ENCODE peak calls at places on chromosome 13, in five cellular contexts. Q, I, P, T and B are unnamed samples.

GRCh38 chr13:97330448-97330847 is 103.5 kb upstream of the RAP2A start:
- DNase-seq in T (no peak), I (no peak), P (no peak), Q (no peak), B (no peak)

GRCh38 chr13:94706854-94707399 is 5.4 kb downstream of the SOX21 start:
- DNase-seq in P (no peak), T (no peak), I (no peak), Q (no peak), B (no peak)

GRCh38 chr13:26037302-26037701 is 14.5 kb downstream of the SHISA2 start:
- DNase-seq in Q (no peak), I (no peak), P (peak), T (no peak), B (no peak)

GRCh38 chr13:114212096-114212495 is 22.6 kb upstream of the CDC16 start:
- DNase-seq in Q (no peak), I (no peak), T (no peak), P (no peak), B (no peak)

GRCh38 chr13:51412431-51412830 is 40.4 kb downstream of the INTS6 start:
- DNase-seq in T (no peak), I (no peak), P (no peak), Q (no peak), B (no peak)

GRCh38 chr13:96075953-96076543 is 13.9 kb upstream of the HS6ST3 start:
- DNase-seq in P (no peak), Q (no peak), T (peak), I (peak), B (no peak)

GRCh38 chr13:47901451-47901850 is 99.6 kb downstream of the SUCLA2 start:
- DNase-seq in I (no peak), Q (no peak), P (no peak), T (peak), B (no peak)

GRCh38 chr13:101709952-101710351 is 257.5 kb downstream of the ITGBL1 start:
- DNase-seq in P (no peak), I (no peak), Q (no peak), T (no peak), B (no peak)

GRCh38 chr13:99371956-99372355 is 64.8 kb upstream of the GPR183 start:
- DNase-seq in I (no peak), Q (no peak), P (no peak), T (no peak), B (no peak)

GRCh38 chr13:30345426-30346100 is 38.2 kb upstream of the KATNAL1 start:
- DNase-seq in T (no peak), Q (no peak), I (no peak), P (no peak), B (no peak)

GRCh38 chr13:112857914-112858490 is 111.0 kb upstream of the MCF2L start:
- DNase-seq in I (no peak), P (no peak), Q (no peak), T (no peak), B (no peak)

GRCh38 chr13:50574731-50575130 is 268.8 kb downstream of the DLEU7 start:
- DNase-seq in I (no peak), Q (no peak), P (no peak), T (peak), B (no peak)

GRCh38 chr13:38630780-38631179 is 56.1 kb upstream of the FREM2 start:
- DNase-seq in P (no peak), T (peak), I (no peak), Q (no peak), B (no peak)

GRCh38 chr13:44904982-44905381 is 84.3 kb downstream of the NUFIP1 start:
- DNase-seq in I (peak), P (no peak), Q (no peak), T (peak), B (no peak)

GRCh38 chr13:27621116-27621365 is 651 bp upstream of the POLR1D start:
- DNase-seq in T (no peak), P (no peak), Q (no peak), I (peak), B (no peak)

GRCh38 chr13:23433171-23434153 is at the start of gene SACS:
- DNase-seq in T (peak), Q (no peak), I (no peak), P (peak), B (no peak)

DNA sequence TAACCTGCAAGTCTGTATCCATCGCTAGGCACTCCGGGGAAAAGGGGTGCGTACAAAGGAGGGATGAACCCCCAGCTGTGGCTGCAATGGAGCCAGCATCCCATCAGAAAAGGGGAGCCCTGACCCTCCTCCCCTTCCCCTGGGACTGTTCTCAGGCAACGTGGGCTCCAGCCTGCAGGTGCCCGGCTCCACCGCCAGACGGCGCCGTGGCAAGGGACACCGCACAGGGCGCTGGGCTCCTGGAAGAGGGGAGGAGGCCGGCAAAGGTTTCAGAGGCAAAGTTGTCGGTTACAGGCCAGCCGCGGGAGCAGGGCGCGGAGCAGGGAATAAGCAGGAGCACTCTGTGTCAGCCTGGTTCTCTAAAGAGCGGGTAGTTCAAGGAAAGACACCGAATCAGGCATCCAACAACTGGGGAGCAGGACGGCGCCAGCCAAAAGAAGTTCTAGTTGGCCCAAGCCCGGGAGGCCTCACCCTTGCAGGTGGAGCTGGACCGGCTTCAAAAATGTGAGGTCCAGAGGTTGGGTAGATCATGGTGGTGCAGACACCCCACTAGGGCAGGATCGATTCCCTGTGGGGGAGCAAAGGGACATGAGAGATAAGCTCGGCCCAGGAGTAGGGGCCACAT is 53.0 kb upstream of the ATP12A start:
- DNase-seq in P (no peak), Q (peak), I (peak), T (peak), B (peak)
- TF ChIP-seq CTCF in P (peak), Q (peak), I (peak), T (peak), B (peak)

GRCh38 chr13:79018166-79018565 is 359.2 kb upstream of the OBI1 start:
- DNase-seq in I (no peak), T (no peak), P (no peak), Q (no peak), B (no peak)
- TF ChIP-seq CTCF in I (no peak), T (no peak), P (peak), Q (no peak), B (no peak)

DNA sequence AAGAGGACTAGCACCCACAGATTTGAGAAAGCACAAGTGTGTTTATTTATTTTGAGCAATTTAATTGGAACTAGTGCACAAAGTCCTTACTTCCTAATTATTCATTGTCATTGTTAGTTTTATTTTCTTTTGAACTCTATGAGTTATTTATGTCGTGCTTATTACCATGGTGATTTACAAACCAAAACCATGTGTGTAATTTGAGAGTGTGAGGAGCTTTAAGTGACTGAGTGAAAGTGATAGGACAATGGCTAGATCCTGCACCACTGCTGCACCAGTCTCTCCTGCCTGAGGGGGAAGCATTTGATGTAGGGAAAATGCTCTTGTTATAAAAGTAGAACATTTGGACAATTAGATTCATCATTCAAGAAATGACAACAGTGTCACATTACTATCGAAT is 172.3 kb upstream of the KLF12 start:
- DNase-seq in P (no peak), I (no peak), T (peak), Q (no peak), B (no peak)
- TF ChIP-seq CTCF in P (peak), I (no peak), T (no peak), Q (no peak), B (no peak)

GRCh38 chr13:73129023-73129422 is 70.2 kb downstream of the KLF5 start:
- DNase-seq in Q (no peak), I (no peak), T (no peak), P (no peak), B (no peak)

GRCh38 chr13:73136776-73137175 is 78.0 kb downstream of the KLF5 start:
- DNase-seq in I (no peak), T (peak), P (no peak), Q (no peak), B (no peak)

GRCh38 chr13:73133536-73133935 is 74.7 kb downstream of the KLF5 start:
- DNase-seq in Q (no peak), T (no peak), I (peak), P (no peak), B (no peak)

GRCh38 chr13:73131247-73131646 is 72.4 kb downstream of the KLF5 start:
- DNase-seq in I (no peak), Q (no peak), T (no peak), P (no peak), B (no peak)
- TF ChIP-seq CTCF in I (no peak), Q (no peak), T (no peak), P (no peak), B (no peak)

GRCh38 chr13:91017031-91017668 is 330.3 kb upstream of the MIR17HG start:
- DNase-seq in P (peak), T (peak), I (peak), Q (peak), B (peak)
- TF ChIP-seq CTCF in P (peak), T (peak), I (peak), Q (peak), B (peak)

GRCh38 chr13:108508263-108508662 is 121.1 kb upstream of the MYO16 start:
- DNase-seq in I (peak), P (no peak), Q (no peak), T (no peak), B (no peak)
- TF ChIP-seq CTCF in I (peak), P (peak), Q (no peak), T (peak), B (peak)

GRCh38 chr13:73417012-73417615 is 358.3 kb downstream of the KLF5 start:
- DNase-seq in Q (no peak), T (peak), I (no peak), P (no peak), B (no peak)
- TF ChIP-seq CTCF in Q (no peak), T (no peak), I (peak), P (peak), B (no peak)

DNA sequence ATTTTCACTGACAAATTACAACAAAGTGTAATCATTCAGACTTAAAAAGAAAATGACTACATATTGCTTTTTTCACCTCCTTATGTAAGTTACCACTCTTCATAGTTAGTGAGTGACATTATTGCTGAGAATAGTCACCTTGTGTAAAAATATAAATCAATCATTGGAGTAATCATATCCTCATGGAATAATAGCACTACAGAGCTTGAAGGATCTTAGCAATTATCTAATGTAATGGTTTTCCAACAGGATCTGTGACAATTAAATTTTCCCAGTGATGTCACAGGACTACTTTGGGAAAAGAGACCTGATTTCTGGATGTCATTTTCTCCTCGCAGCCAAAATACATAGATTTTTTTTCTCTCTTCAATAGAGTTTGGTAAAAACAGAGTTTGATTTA is 833.0 kb upstream of the PCDH9 start:
- DNase-seq in I (no peak), Q (no peak), P (no peak), T (no peak), B (no peak)
- TF ChIP-seq CTCF in I (no peak), Q (no peak), P (no peak), T (no peak), B (no peak)

GRCh38 chr13:41649659-41650058 is 192.3 kb downstream of the RGCC start:
- DNase-seq in Q (no peak), P (no peak), I (no peak), T (peak), B (no peak)
- TF ChIP-seq CTCF in Q (no peak), P (peak), I (no peak), T (peak), B (peak)

DNA sequence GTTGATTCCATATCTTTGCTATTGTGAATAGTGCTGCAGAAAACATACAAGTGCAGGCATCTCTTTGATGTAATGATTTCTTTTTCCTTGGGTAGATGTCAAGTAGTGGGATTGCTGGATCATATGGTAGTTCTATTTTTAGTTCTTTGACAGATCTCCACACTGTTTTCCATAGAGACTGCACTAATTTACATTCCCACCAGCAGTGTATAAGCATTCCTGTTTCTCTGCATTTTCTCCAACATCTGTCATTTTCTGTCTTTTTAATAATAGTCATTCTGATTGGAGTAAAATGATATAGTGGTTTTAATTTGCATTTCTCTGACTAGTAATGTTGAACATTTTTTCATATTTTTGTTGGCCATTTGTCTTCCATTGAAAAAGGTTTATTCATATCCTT is 116.7 kb downstream of the LMO7 start:
- DNase-seq in T (no peak), Q (no peak), I (no peak), P (no peak), B (no peak)
- TF ChIP-seq CTCF in T (no peak), Q (no peak), I (no peak), P (no peak), B (no peak)